ENCODE peak calls at places on chromosomes 5 and 9, in six cellular contexts. R, Y, U, N, P and V are unnamed samples.

GRCh38 chr9:136392538-136393449 is 7.2 kb downstream of the SNAPC4 start:
- DNase-seq in R (no peak), Y (no peak), U (no peak), N (no peak), P (no peak), V (no peak)

GRCh38 chr5:38149815-38150195 is 108.6 kb upstream of the EGFLAM start:
- DNase-seq in R (no peak), Y (no peak), U (no peak), N (no peak), P (no peak), V (no peak)

GRCh38 chr5:68215888-68216736 is 556 bp downstream of the PIK3R1 start:
- DNase-seq in R (peak; percentile 80), Y (peak; percentile 83), U (peak; percentile 76), N (peak; percentile 25), P (peak; percentile 83), V (peak; percentile 75)

GRCh38 chr9:137079401-137079787 is 2.1 kb downstream of the UAP1L1 start:
- DNase-seq in R (no peak), Y (no peak), U (no peak), N (no peak), P (no peak), V (no peak)

GRCh38 chr5:176740702-176741565 is 69.4 kb upstream of the UNC5A start:
- DNase-seq in R (no peak), Y (no peak), U (peak; percentile 40), N (no peak), P (peak; percentile 69), V (no peak)

GRCh38 chr5:54835642-54836041 is 149.8 kb downstream of the ESM1 start:
- DNase-seq in R (no peak), Y (no peak), U (no peak), N (no peak), P (no peak), V (no peak)

GRCh38 chr9:95100071-95100627 is 217.4 kb downstream of the FANCC start:
- DNase-seq in R (no peak), Y (no peak), U (no peak), N (no peak), P (no peak), V (no peak)

GRCh38 chr5:61637566-61637965 is 305.5 kb downstream of the ZSWIM6 start:
- DNase-seq in R (no peak), Y (no peak), U (no peak), N (peak; percentile 55), P (no peak), V (peak; percentile 29)

GRCh38 chr9:35114921-35115341 is 731 bp downstream of the ATOSB start:
- DNase-seq in R (peak; percentile 68), Y (peak; percentile 71), U (peak; percentile 78), N (no peak), P (peak; percentile 86), V (peak; percentile 58)

GRCh38 chr9:86706391-86706790 is 240.9 kb downstream of the GAS1 start:
- DNase-seq in R (no peak), Y (no peak), U (no peak), N (no peak), P (no peak), V (no peak)

GRCh38 chr5:157390924-157391297 is 69.1 kb upstream of the NIPAL4 start:
- DNase-seq in R (no peak), Y (no peak), U (no peak), N (no peak), P (no peak), V (no peak)
- H3K27ac ChIP-seq in R (no peak overlapping the region), Y (no peak overlapping the region), U (no peak overlapping the region), N (peak overlapping the region; percentile 79), P (no peak overlapping the region), V (no peak overlapping the region)

GRCh38 chr9:6907772-6908381 is 150.1 kb downstream of the KDM4C start:
- DNase-seq in R (no peak), Y (no peak), U (no peak), N (no peak), P (no peak), V (peak; percentile 45)
- TF ChIP-seq CTCF in R (peak; percentile 75), Y (peak; percentile 85), U (peak; percentile 65), N (peak; percentile 66), P (peak; percentile 15), V (peak; percentile 79)

DNA sequence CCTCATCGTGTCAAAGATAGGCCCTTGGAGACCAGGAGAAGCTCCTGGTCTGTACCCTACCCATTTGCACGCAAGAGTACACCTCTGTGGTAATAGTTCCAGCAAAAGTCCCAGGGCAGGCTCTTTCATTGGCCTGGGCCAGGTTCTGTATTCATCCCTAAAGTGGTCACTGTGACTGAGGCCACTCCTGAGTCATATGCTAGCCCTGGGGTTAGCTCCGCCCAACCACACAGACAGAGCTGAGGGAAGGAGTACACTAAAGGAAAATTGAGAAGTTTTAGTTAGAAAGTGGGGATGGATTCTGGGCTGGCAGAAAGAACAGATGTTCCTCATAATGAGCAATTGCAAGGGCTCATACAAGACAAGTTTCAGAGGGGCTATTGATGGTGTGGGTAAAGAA is 206.7 kb downstream of the ARHGAP26 start:
- DNase-seq in R (no peak), Y (peak; percentile 27), U (no peak), N (no peak), P (no peak), V (no peak)
- H3K27ac ChIP-seq in R (no peak overlapping the region), Y (no peak overlapping the region), U (no peak overlapping the region), N (peak overlapping the region; percentile 44), P (no peak overlapping the region), V (no peak overlapping the region)

GRCh38 chr9:71987471-71988371 is 72.7 kb downstream of the C9orf57 start:
- DNase-seq in R (no peak), Y (no peak), U (no peak), N (no peak), P (no peak), V (peak; percentile 26)

GRCh38 chr9:71984388-71985069 is 73.1 kb downstream of the C9orf85 start:
- DNase-seq in R (no peak), Y (peak; percentile 65), U (peak; percentile 60), N (no peak), P (no peak), V (no peak)

GRCh38 chr9:71981944-71982343 is 70.5 kb downstream of the C9orf85 start:
- DNase-seq in R (no peak), Y (no peak), U (no peak), N (no peak), P (no peak), V (no peak)

GRCh38 chr9:71986860-71987259 is 73.6 kb downstream of the C9orf57 start:
- DNase-seq in R (no peak), Y (no peak), U (no peak), N (no peak), P (no peak), V (no peak)

DNA sequence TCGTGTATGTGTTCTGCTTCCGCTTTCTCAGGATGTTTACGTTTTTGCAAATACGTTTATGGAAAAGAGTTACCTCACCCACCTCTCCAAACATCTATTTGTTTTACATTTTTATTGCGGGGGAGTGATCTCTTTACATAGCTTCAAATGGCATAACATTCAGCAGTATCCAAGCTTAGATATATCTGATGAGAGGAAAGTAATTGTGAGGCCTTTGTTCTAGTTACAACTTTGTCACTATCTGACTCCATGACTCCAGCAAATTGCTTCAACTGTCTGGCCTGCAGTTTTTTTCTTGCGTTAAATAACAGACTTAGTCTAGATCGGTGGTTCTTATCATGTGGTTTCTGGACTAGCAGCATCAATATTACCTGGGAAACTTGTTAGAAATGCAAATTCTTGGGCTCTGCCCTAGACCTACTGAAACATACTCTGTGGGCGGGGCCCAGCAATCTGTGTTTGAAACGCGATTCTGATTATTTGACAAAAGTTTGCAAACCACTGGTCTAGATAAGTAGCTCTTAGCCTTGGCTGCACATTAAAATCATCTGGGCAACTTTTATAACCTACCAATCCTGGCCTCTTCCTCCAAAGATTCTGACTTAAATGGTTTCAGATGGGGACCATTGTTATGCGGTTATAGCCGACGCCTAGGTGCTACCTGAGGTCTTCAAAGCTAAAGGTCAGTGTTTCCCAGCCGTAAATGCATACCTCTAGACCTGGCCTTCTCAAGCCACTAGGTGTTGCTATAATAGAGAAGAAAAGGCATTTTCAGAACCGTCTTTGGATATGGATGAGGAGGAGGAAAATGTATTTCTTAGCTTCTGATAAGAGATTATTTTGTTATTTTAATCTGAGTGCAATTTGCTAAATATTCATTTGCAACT is 73.9 kb downstream of the C9orf85 start:
- DNase-seq in R (no peak), Y (peak; percentile 70), U (no peak), N (no peak), P (no peak), V (no peak)
- TF ChIP-seq CTCF in R (no peak), Y (peak; percentile 81), U (peak; percentile 64), N (no peak), P (no peak), V (no peak)